ENCODE peak calls at places on chromosomes 13 and 19, in four cellular contexts. Z is colonic mucosa, O is brain microvascular endothelial cell, X is psoas muscle. S is an unnamed sample.

GRCh38 chr19:46288896-46289588 is 7.8 kb upstream of the HIF3A start:
- DNase-seq in O (peak), X (no peak), Z (no peak), S (no peak)

GRCh38 chr13:43564941-43565340 is 221.8 kb downstream of the ENOX1 start:
- DNase-seq in Z (no peak), X (no peak), O (no peak), S (no peak)

GRCh38 chr19:28488006-28488405 is 724.9 kb downstream of the UQCRFS1 start:
- DNase-seq in Z (peak), X (no peak), O (no peak), S (no peak)

GRCh38 chr19:1590641-1591397 is 1.8 kb downstream of the MBD3 start:
- DNase-seq in X (no peak), Z (no peak), O (no peak), S (peak)

GRCh38 chr19:7970716-7971448 is 27.4 kb upstream of the TIMM44 start:
- DNase-seq in Z (peak), X (peak), O (peak), S (peak)

GRCh38 chr13:50529154-50529882 is 314.2 kb downstream of the DLEU7 start:
- DNase-seq in O (peak), X (peak), Z (peak), S (no peak)

GRCh38 chr19:41341669-41342490 is 11.8 kb downstream of the TGFB1 start:
- DNase-seq in X (no peak), Z (peak), O (no peak), S (no peak)

GRCh38 chr13:64428196-64428595 is 2801.9 kb downstream of the PCDH9 start:
- DNase-seq in O (no peak), Z (no peak), X (no peak), S (no peak)

GRCh38 chr19:42294471-42295137 is 7.3 kb upstream of the PRR19 start:
- DNase-seq in Z (no peak), X (no peak), O (no peak), S (no peak)

GRCh38 chr13:85675508-85675907 is 123.7 kb downstream of the SLITRK6 start:
- DNase-seq in Z (no peak), X (no peak), O (no peak), S (no peak)

GRCh38 chr19:19276851-19277250 is 3.8 kb upstream of the TM6SF2 start:
- DNase-seq in Z (no peak), O (no peak), X (no peak), S (no peak)

GRCh38 chr19:39397360-39398296 is 6.5 kb downstream of the MED29 start:
- DNase-seq in Z (peak), O (peak), X (peak), S (peak)

GRCh38 chr19:35295792-35296462 is 4.0 kb downstream of the MAG start:
- DNase-seq in Z (no peak), O (no peak), X (no peak), S (peak)

GRCh38 chr19:18086590-18087138 is at the start of gene IL12RB1:
- DNase-seq in O (no peak), Z (no peak), X (no peak), S (peak)

GRCh38 chr13:30446122-30446500 is 19.6 kb downstream of the HMGB1 start:
- DNase-seq in O (no peak), X (no peak), Z (no peak), S (no peak)

GRCh38 chr13:109516196-109516595 is 270.2 kb downstream of the IRS2 start:
- DNase-seq in Z (no peak), X (no peak), O (no peak), S (no peak)

GRCh38 chr19:45863840-45864628 is at the start of gene FOXA3:
- DNase-seq in X (peak), Z (peak), O (no peak), S (peak)

GRCh38 chr19:29526730-29527499 is 1.1 kb downstream of the VSTM2B start:
- DNase-seq in Z (no peak), O (no peak), X (peak), S (no peak)

GRCh38 chr19:15934332-15935078 is at the start of gene CYP4F11:
- DNase-seq in X (peak), O (no peak), Z (peak), S (peak)

GRCh38 chr13:63279136-63279535 is 1863.5 kb upstream of the PCDH20 start:
- DNase-seq in Z (no peak), X (no peak), O (no peak), S (no peak)

GRCh38 chr13:109881347-109881725 is 95.0 kb upstream of the IRS2 start:
- DNase-seq in X (no peak), O (no peak), Z (no peak), S (no peak)

DNA sequence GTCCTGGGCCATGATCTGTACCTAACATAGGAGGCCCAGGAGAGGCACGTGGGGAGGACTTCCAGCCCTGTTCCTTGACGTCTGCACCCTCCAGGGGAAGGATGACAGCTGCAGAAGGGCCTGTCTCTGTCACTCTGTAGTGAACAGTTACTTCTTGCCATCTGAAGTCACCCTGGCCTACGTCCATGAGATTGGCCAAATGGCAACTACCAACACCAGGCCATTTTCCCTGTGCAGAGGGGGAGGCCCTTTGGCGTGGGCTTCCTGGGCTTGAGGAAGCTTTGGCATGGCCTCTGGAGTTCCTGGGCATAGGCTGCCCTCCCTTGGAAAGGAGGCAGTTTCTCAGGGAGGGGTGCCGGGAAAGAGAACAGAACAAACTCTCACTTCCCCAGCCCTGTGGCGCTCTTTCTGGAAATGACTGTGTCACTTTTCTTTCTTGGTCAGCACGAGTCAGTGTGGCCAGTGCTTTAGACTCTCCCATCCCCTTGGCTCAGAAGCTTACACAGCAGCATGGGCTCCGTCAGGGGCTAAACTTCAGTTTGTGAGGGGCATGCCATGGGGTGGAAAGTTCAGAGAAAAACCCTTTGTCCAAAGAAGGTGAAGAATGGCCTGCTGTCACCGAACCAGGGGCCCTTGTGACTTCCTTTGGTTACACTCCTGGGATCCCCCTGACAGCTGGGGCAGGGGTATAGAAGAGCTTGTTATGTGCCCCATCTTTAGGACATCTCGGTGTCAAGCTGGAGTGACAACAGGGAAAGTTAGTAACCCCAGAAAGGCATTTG is 5.3 kb downstream of the CARM1 start:
- DNase-seq in Z (no peak), X (peak), O (no peak), S (no peak)
- H3K27ac ChIP-seq in Z (no peak), X (peak), O (no peak), S (peak)

DNA sequence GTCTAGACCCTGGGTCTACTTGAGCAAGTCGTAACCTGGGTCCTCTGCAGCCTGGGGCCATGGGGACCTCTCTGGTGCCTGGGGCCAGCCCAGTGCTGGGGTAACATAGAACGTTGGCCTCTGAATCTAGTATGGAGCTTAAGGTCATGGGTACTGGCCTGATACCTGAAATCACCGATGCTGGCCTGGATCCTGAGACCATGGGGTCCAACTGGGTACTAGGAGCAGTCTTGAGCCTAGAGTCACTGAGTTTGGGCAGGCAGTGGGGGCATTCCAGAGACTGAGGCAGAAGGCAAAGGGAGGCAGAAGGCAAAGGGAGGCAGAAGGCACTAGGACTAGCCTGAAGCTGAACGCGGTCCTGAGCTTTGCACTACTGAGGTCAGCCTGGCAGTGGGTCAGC is 1121.1 kb upstream of the PRR20A start:
- DNase-seq in X (peak), O (no peak), Z (no peak), S (no peak)
- H3K27ac ChIP-seq in X (no peak), O (no peak), Z (no peak), S (no peak)

GRCh38 chr13:34578471-34578870 is 363.6 kb upstream of the NBEA start:
- DNase-seq in X (no peak), O (no peak), Z (no peak), S (no peak)
- H3K27ac ChIP-seq in X (no peak), O (no peak), Z (no peak), S (no peak)

GRCh38 chr19:47619763-47620162 is 10.8 kb downstream of the BICRA start:
- DNase-seq in O (peak), Z (no peak), X (no peak), S (no peak)

GRCh38 chr19:47614559-47614958 is 5.6 kb downstream of the BICRA start:
- DNase-seq in X (no peak), O (no peak), Z (no peak), S (no peak)

GRCh38 chr19:47615230-47615629 is 6.3 kb downstream of the BICRA start:
- DNase-seq in X (no peak), O (no peak), Z (no peak), S (no peak)

GRCh38 chr19:47615714-47616113 is 6.8 kb downstream of the BICRA start:
- DNase-seq in Z (no peak), X (no peak), O (no peak), S (no peak)

DNA sequence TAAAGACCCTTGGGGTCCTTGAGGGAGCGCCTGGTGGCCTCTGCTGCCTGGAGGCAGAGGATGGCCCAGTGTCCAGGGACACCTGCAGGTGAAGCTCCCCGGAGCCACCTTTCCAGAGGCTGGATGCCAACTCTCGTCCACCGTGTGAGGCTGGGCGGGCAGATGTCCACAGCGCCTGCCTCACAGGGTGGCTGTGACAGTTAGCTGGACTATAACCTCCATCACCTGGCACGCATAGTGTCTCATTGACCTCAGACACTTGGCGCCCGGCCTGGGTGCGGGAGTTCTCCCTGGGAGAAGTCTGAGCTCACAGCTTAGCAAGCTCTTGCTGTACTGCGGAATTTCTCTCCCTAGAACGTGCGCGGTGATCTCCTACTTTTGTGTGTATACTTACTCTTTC is 9.8 kb downstream of the BICRA start:
- DNase-seq in Z (no peak), O (no peak), X (peak), S (no peak)
- H3K27ac ChIP-seq in Z (no peak), O (no peak), X (peak), S (no peak)

GRCh38 chr13:98275711-98276171 is 98.7 kb upstream of the RNF113B start:
- DNase-seq in O (no peak), Z (no peak), X (no peak), S (no peak)
- H3K27ac ChIP-seq in O (no peak), Z (no peak), X (no peak), S (no peak)

GRCh38 chr19:38173324-38174041 is 50.5 kb downstream of the DPF1 start:
- DNase-seq in X (peak), Z (no peak), O (no peak), S (no peak)
- H3K27ac ChIP-seq in X (peak), Z (no peak), O (no peak), S (no peak)

S was measured in Karpas-422.